ENCODE peak calls at places on chromosomes 2 and 18, in eight cellular contexts. D is GM23338, L is NCI-H510A, B is heart left ventricle, I is OCI-M1, W is GF-D8, H is transverse colon, S is GDM1. X is an unnamed sample.

GRCh38 chr2:69493268-69493667 is 56.0 kb upstream of the NFU1 start:
- DNase-seq in D (peak; percentile 30), L (no peak), B (peak; percentile 51), I (no peak), W (no peak), H (peak; percentile 23), S (no peak), X (no peak)

GRCh38 chr2:119389615-119390306 is 23.0 kb downstream of the DBI start:
- DNase-seq in D (no peak), L (no peak), B (peak; percentile 63), I (peak; percentile 23), W (peak; percentile 46), H (peak; percentile 50), S (no peak), X (peak; percentile 10)

GRCh38 chr18:46732201-46732600 is 24.7 kb downstream of the ST8SIA5 start:
- DNase-seq in D (no peak), L (no peak), B (no peak), I (no peak), W (no peak), H (no peak), S (no peak), X (no peak)

GRCh38 chr2:144444418-144444817 is 75.5 kb downstream of the ZEB2 start:
- DNase-seq in D (peak; percentile 62), L (no peak), B (no peak), I (peak; percentile 59), W (no peak), H (no peak), S (no peak), X (no peak)

GRCh38 chr2:113978524-113979171 is 88.8 kb downstream of the ACTR3 start:
- DNase-seq in D (no peak), L (no peak), B (no peak), I (no peak), W (no peak), H (no peak), S (no peak), X (peak; percentile 41)

GRCh38 chr2:190940451-190940850 is 59.8 kb downstream of the GLS start:
- DNase-seq in D (no peak), L (no peak), B (no peak), I (no peak), W (no peak), H (no peak), S (no peak), X (no peak)

GRCh38 chr2:117931978-117932377 is 81.9 kb downstream of the CCDC93 start:
- DNase-seq in D (no peak), L (no peak), B (no peak), I (no peak), W (no peak), H (no peak), S (no peak), X (no peak)

GRCh38 chr2:190781604-190782198 is 98.9 kb upstream of the GLS start:
- DNase-seq in D (peak; percentile 77), L (peak; percentile 15), B (no peak), I (peak; percentile 68), W (no peak), H (peak; percentile 63), S (peak; percentile 7), X (peak; percentile 75)

GRCh38 chr18:38576349-38576748 is 1010.8 kb upstream of the CELF4 start:
- DNase-seq in D (no peak), L (no peak), B (no peak), I (no peak), W (no peak), H (no peak), S (peak; percentile 49), X (no peak)

GRCh38 chr2:54103454-54104314 is 11.7 kb upstream of the ACYP2 start:
- DNase-seq in D (peak; percentile 78), L (no peak), B (no peak), I (peak; percentile 27), W (no peak), H (peak; percentile 44), S (peak; percentile 69), X (peak; percentile 69)

GRCh38 chr2:96692094-96692971 is 47.5 kb downstream of the LMAN2L start:
- DNase-seq in D (no peak), L (no peak), B (no peak), I (no peak), W (no peak), H (no peak), S (no peak), X (no peak)

GRCh38 chr2:128360711-128361110 is 42.0 kb upstream of the HS6ST1 start:
- DNase-seq in D (no peak), L (no peak), B (no peak), I (no peak), W (no peak), H (no peak), S (no peak), X (no peak)

GRCh38 chr2:159098374-159098773 is 129.9 kb downstream of the TANC1 start:
- DNase-seq in D (no peak), L (no peak), B (no peak), I (peak; percentile 77), W (no peak), H (no peak), S (no peak), X (no peak)

GRCh38 chr2:134558208-134558890 is 160.5 kb downstream of the TMEM163 start:
- DNase-seq in D (no peak), L (no peak), B (no peak), I (no peak), W (no peak), H (no peak), S (no peak), X (no peak)

GRCh38 chr2:218999021-218999880 is 6.0 kb upstream of the CRYBA2 start:
- DNase-seq in D (no peak), L (peak; percentile 27), B (no peak), I (no peak), W (no peak), H (no peak), S (no peak), X (no peak)